ENCODE peak calls at places on chromosomes 3 and 15, in four cellular contexts. N is neuronal stem cell, S is PC-3, L is mesendoderm. Q is an unnamed sample.

GRCh38 chr15:31484986-31485385 is 158.4 kb downstream of the KLF13 start:
- DNase-seq in N (no peak), S (no peak), L (no peak), Q (no peak)

GRCh38 chr3:152307829-152308474 is 39.2 kb downstream of the MBNL1 start:
- DNase-seq in N (no peak), S (peak; percentile 92), L (peak; percentile 21), Q (peak; percentile 58)

GRCh38 chr15:101474233-101474632 is 15.3 kb downstream of the PCSK6 start:
- DNase-seq in N (no peak), S (no peak), L (no peak), Q (peak; percentile 12)

GRCh38 chr3:56966104-56966503 is 94.4 kb upstream of the SPATA12 start:
- DNase-seq in N (no peak), S (no peak), L (no peak), Q (no peak)

GRCh38 chr3:130323503-130323902 is 22.0 kb upstream of the COL6A5 start:
- DNase-seq in N (no peak), S (peak; percentile 33), L (no peak), Q (no peak)

GRCh38 chr3:139201446-139202225 is 142.2 kb upstream of the MRPS22 start:
- DNase-seq in N (no peak), S (no peak), L (no peak), Q (no peak)

GRCh38 chr15:68797589-68798377 is 22.9 kb downstream of the ANP32A start:
- DNase-seq in N (no peak), S (no peak), L (peak; percentile 63), Q (no peak)

GRCh38 chr15:58221591-58222241 is 83.5 kb downstream of the AQP9 start:
- DNase-seq in N (no peak), S (peak; percentile 50), L (peak; percentile 52), Q (peak; percentile 76)

GRCh38 chr3:62226601-62227339 is 146.6 kb downstream of the FEZF2 start:
- DNase-seq in N (no peak), S (no peak), L (no peak), Q (no peak)

GRCh38 chr3:172595648-172596393 is 72.6 kb upstream of the TNFSF10 start:
- DNase-seq in N (peak; percentile 11), S (peak; percentile 77), L (peak; percentile 52), Q (no peak)

GRCh38 chr15:83105450-83105849 is 2.0 kb upstream of the TM6SF1 start:
- DNase-seq in N (no peak), S (no peak), L (no peak), Q (no peak)

GRCh38 chr15:63677778-63678177 is 80.6 kb downstream of the FBXL22 start:
- DNase-seq in N (no peak), S (peak; percentile 90), L (no peak), Q (peak; percentile 45)

GRCh38 chr15:69996321-69996720 is 101.4 kb downstream of the TLE3 start:
- DNase-seq in N (no peak), S (no peak), L (no peak), Q (no peak)

GRCh38 chr3:178367817-178368617 is 168.2 kb upstream of the KCNMB2 start:
- DNase-seq in N (no peak), S (no peak), L (no peak), Q (no peak)

GRCh38 chr3:64117483-64117882 is 94.2 kb upstream of the PSMD6 start:
- DNase-seq in N (no peak), S (no peak), L (no peak), Q (no peak)

GRCh38 chr15:72229076-72229946 is 1.7 kb downstream of the PKM start:
- DNase-seq in N (no peak), S (no peak), L (peak; percentile 42), Q (peak; percentile 50)

GRCh38 chr3:31468433-31468832 is 64.3 kb upstream of the STT3B start:
- DNase-seq in N (no peak), S (no peak), L (no peak), Q (no peak)

GRCh38 chr3:37964716-37965115 is 25.9 kb upstream of the VILL start:
- DNase-seq in N (no peak), S (no peak), L (no peak), Q (no peak)

GRCh38 chr3:101454629-101455028 is 58.4 kb downstream of the SENP7 start:
- DNase-seq in N (no peak), S (no peak), L (no peak), Q (no peak)

GRCh38 chr15:76235186-76235826 is 76.0 kb downstream of the ETFA start:
- DNase-seq in N (no peak), S (peak; percentile 73), L (peak; percentile 61), Q (no peak)

GRCh38 chr3:189688296-189688695 is 57.1 kb downstream of the TP63 start:
- DNase-seq in N (no peak), S (no peak), L (peak; percentile 32), Q (no peak)

GRCh38 chr3:174957581-174958001 is 98.5 kb downstream of the NAALADL2 start:
- DNase-seq in N (no peak), S (peak; percentile 57), L (no peak), Q (no peak)

GRCh38 chr3:144127014-144127413 is 155.4 kb downstream of the DIPK2A start:
- DNase-seq in N (no peak), S (no peak), L (no peak), Q (no peak)

GRCh38 chr15:68593341-68593740 is 14.5 kb downstream of the CORO2B start:
- DNase-seq in N (no peak), S (no peak), L (no peak), Q (no peak)

GRCh38 chr3:138232705-138233364 is 45.7 kb downstream of the ARMC8 start:
- DNase-seq in N (no peak), S (no peak), L (no peak), Q (no peak)

GRCh38 chr3:156997351-156997750 is 162.6 kb downstream of the CCNL1 start:
- DNase-seq in N (no peak), S (no peak), L (no peak), Q (no peak)

DNA sequence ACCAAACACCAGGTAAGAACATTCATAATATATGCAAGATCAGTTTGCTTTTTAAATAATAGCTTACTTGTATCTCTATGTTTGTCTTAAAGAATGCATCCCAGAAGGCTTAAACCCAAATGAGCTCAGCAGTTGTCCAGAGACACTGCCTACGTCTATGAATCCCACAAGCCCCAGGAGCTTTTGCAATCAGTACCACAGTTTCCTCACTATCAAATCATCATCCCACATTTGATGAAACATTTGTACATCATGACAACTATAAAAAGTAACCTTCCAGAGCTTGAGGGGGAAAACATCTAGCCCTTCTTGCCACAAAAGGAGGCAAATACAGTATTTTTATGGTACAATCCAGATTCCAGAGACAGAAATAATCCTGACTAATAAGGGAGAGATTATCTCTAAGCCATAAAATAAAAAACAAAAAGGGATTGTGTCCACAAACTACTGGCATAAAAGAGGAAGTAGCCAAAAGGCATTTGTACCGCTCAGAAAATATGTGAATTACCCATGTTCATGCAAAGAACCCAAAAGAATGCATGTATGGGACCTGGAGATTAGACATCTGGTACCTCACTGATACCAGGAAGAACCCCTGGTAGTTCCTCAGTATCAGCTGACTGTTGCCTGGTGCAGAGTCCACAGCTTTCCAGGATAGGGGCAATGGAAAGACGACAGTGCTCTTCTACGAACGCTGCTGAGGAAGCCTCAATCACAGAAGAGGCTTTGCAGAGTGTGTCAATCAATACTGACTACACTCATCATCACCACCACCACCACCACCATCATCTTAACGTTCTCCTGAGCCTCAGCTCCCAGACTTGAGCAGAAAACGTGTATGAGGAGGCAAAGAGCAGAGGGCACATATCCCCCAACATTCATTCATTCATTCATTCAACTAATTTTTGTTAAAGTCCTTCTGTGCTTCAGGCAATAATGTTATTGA is 63.4 kb downstream of the ATP8B4 start:
- DNase-seq in N (no peak), S (no peak), L (no peak), Q (no peak)
- H3K9ac ChIP-seq in N (no peak overlapping the region), S (no peak overlapping the region), L (no peak overlapping the region), Q (no peak overlapping the region)

GRCh38 chr15:28944286-28944685 is 58.5 kb downstream of the APBA2 start:
- DNase-seq in N (no peak), S (no peak), L (no peak), Q (peak; percentile 11)
- H3K4me1 ChIP-seq in N (no peaks in the 10 kb centered on the region), S (no peaks in the 10 kb centered on the region), L (no peaks in the 10 kb centered on the region), Q (no peaks in the 10 kb centered on the region)

GRCh38 chr3:184262166-184262926 is 993 bp upstream of the CAMK2N2 start:
- DNase-seq in N (no peak), S (no peak), L (peak; percentile 8), Q (peak; percentile 62)
- H3K9ac ChIP-seq in N (peak overlapping the region; percentile 80), S (no peak overlapping the region), L (peak overlapping the region; percentile 18), Q (no peak overlapping the region)

GRCh38 chr3:154517404-154517803 is 87.4 kb upstream of the GPR149 start:
- DNase-seq in N (no peak), S (no peak), L (no peak), Q (no peak)
- H3K4me1 ChIP-seq in N (no peaks in the 10 kb centered on the region), S (no peaks in the 10 kb centered on the region), L (no peaks in the 10 kb centered on the region), Q (no peaks in the 10 kb centered on the region)

GRCh38 chr3:128665362-128666021 is 14.9 kb upstream of the RPN1 start:
- DNase-seq in N (no peak), S (peak; percentile 6), L (no peak), Q (no peak)
- H3K9ac ChIP-seq in N (no peak overlapping the region), S (no peak overlapping the region), L (no peak overlapping the region), Q (no peak overlapping the region)

GRCh38 chr3:46553154-46553553 is 12.9 kb downstream of the LRRC2 start:
- DNase-seq in N (no peak), S (no peak), L (no peak), Q (no peak)
- H3K4me1 ChIP-seq in N (no peaks in the 10 kb centered on the region), S (peaks cover 48% of the 10 kb centered on the region), L (peaks cover 9% of the 10 kb centered on the region), Q (peaks cover 5% of the 10 kb centered on the region)

GRCh38 chr3:115658032-115658336 is 34.7 kb downstream of the GAP43 start:
- DNase-seq in N (no peak), S (no peak), L (no peak), Q (no peak)

GRCh38 chr3:115658337-115659181 is 35.2 kb downstream of the GAP43 start:
- DNase-seq in N (peak; percentile 83), S (peak; percentile 66), L (peak; percentile 95), Q (peak; percentile 94)

GRCh38 chr3:115659861-115660260 is 36.6 kb downstream of the GAP43 start:
- DNase-seq in N (no peak), S (no peak), L (peak; percentile 22), Q (no peak)

GRCh38 chr3:115660646-115661442 is 37.5 kb downstream of the GAP43 start:
- DNase-seq in N (no peak), S (no peak), L (no peak), Q (no peak)

GRCh38 chr3:115659253-115659652 is 35.9 kb downstream of the GAP43 start:
- DNase-seq in N (no peak), S (no peak), L (no peak), Q (no peak)
- H3K9ac ChIP-seq in N (no peak overlapping the region), S (no peak overlapping the region), L (peak overlapping the region; percentile 44), Q (no peak overlapping the region)

Q was measured in endodermal cell.